ENCODE peak calls at places on chromosomes 4 and X, in nine cellular contexts. X is amniotic stem cell, L is uterus, T is HEK293T, C is ELR, Z is fibroblast of the conjunctiva, F is NCI-H1417, E is endothelial cell, K is fibroblast of gingiva. O is an unnamed sample.

GRCh38 chr4:119597377-119597776 is 31.2 kb downstream of the PDE5A start:
- DNase-seq in X (no peak), L (no peak), T (no peak), C (no peak), Z (no peak), F (no peak), E (no peak), K (no peak), O (no peak)

GRCh38 chr4:8840006-8840793 is 31.4 kb downstream of the HMX1 start:
- DNase-seq in X (no peak), L (peak), T (no peak), C (no peak), Z (no peak), F (no peak), E (no peak), K (no peak), O (no peak)

GRCh38 chr4:56146956-56147355 is 198.2 kb downstream of the CEP135 start:
- DNase-seq in X (no peak), L (no peak), T (no peak), C (no peak), Z (no peak), F (no peak), E (no peak), K (no peak), O (no peak)

GRCh38 chrX:50067435-50068292 is 133.1 kb downstream of the AKAP4 start:
- DNase-seq in X (no peak), L (no peak), T (peak), C (peak), Z (no peak), F (peak), E (peak), K (peak), O (no peak)

GRCh38 chr4:911871-912490 is 20.1 kb downstream of the GAK start:
- DNase-seq in X (no peak), L (no peak), T (no peak), C (no peak), Z (no peak), F (no peak), E (no peak), K (no peak), O (no peak)

GRCh38 chr4:130306566-130306965 is 1210.6 kb downstream of the C4orf33 start:
- DNase-seq in X (no peak), L (no peak), T (no peak), C (peak), Z (no peak), F (no peak), E (peak), K (no peak), O (no peak)

GRCh38 chr4:15078682-15079642 is 76.7 kb downstream of the CPEB2 start:
- DNase-seq in X (no peak), L (no peak), T (no peak), C (peak), Z (peak), F (no peak), E (no peak), K (peak), O (no peak)

GRCh38 chrX:115560978-115561604 is at the start of gene PLS3:
- DNase-seq in X (peak), L (peak), T (peak), C (peak), Z (peak), F (peak), E (peak), K (peak), O (no peak)

GRCh38 chr4:77232653-77233052 is 75.6 kb downstream of the CCNG2 start:
- DNase-seq in X (no peak), L (no peak), T (no peak), C (peak), Z (no peak), F (no peak), E (no peak), K (no peak), O (no peak)

GRCh38 chrX:46628406-46629371 is 55.1 kb downstream of the CHST7 start:
- DNase-seq in X (no peak), L (peak), T (no peak), C (peak), Z (no peak), F (no peak), E (no peak), K (peak), O (peak)

GRCh38 chrX:39821011-39821708 is 276.6 kb downstream of the BCOR start:
- DNase-seq in X (no peak), L (peak), T (peak), C (peak), Z (no peak), F (peak), E (peak), K (peak), O (no peak)

GRCh38 chr4:84847978-84848377 is 118.5 kb downstream of the WDFY3 start:
- DNase-seq in X (no peak), L (no peak), T (no peak), C (no peak), Z (no peak), F (no peak), E (no peak), K (peak), O (no peak)

GRCh38 chr4:183589710-183590109 is 69.3 kb downstream of the RWDD4 start:
- DNase-seq in X (no peak), L (no peak), T (no peak), C (peak), Z (no peak), F (no peak), E (no peak), K (no peak), O (no peak)

GRCh38 chrX:49276671-49277519 is 7.3 kb downstream of the PPP1R3F start:
- DNase-seq in X (no peak), L (peak), T (no peak), C (no peak), Z (no peak), F (no peak), E (no peak), K (peak), O (no peak)

GRCh38 chr4:143403551-143403816 is 66.8 kb downstream of the GAB1 start:
- DNase-seq in X (no peak), L (no peak), T (no peak), C (no peak), Z (no peak), F (no peak), E (no peak), K (no peak), O (no peak)

GRCh38 chr4:183182873-183183725 is 84.0 kb downstream of the WWC2 start:
- DNase-seq in X (peak), L (peak), T (no peak), C (peak), Z (peak), F (peak), E (peak), K (peak), O (no peak)

O was measured in GM12878.